ENCODE peak calls at places on chromosomes 7 and 10, in seven cellular contexts. N is GM13977, J is mammary epithelial cell, B is mucosa of descending colon, S is fibroblast of lung, Z is HFFc6, O is D721Med. U is an unnamed sample.

GRCh38 chr7:158111906-158112570 is 475.6 kb downstream of the PTPRN2 start:
- DNase-seq in N (no peak), J (no peak), B (no peak), S (no peak), Z (no peak), O (no peak), U (no peak)

GRCh38 chr7:28988818-28989595 is 30.9 kb upstream of the TRIL start:
- DNase-seq in N (no peak), J (peak), B (peak), S (peak), Z (peak), O (no peak), U (no peak)

GRCh38 chr10:34504534-34504933 is 310.6 kb downstream of the PARD3 start:
- DNase-seq in N (no peak), J (peak), B (no peak), S (peak), Z (peak), O (no peak), U (peak)

GRCh38 chr10:86007171-86007570 is 359.4 kb downstream of the GRID1 start:
- DNase-seq in N (no peak), J (no peak), B (no peak), S (no peak), Z (no peak), O (no peak), U (no peak)

GRCh38 chr10:103690281-103690680 is 165.1 kb downstream of the SH3PXD2A start:
- DNase-seq in N (no peak), J (no peak), B (no peak), S (no peak), Z (no peak), O (no peak), U (no peak)

GRCh38 chr10:49667991-49668390 is 11.5 kb upstream of the C10orf53 start:
- DNase-seq in N (no peak), J (peak), B (no peak), S (no peak), Z (no peak), O (no peak), U (no peak)

GRCh38 chr10:88032566-88032965 is 169.1 kb downstream of the PTEN start:
- DNase-seq in N (no peak), J (peak), B (no peak), S (peak), Z (peak), O (no peak), U (no peak)

GRCh38 chr7:156203923-156204322 is 391.7 kb upstream of the SHH start:
- DNase-seq in N (no peak), J (no peak), B (no peak), S (no peak), Z (no peak), O (no peak), U (no peak)

GRCh38 chr7:509426-509825 is 10.2 kb downstream of the PDGFA start:
- DNase-seq in N (no peak), J (no peak), B (peak), S (no peak), Z (no peak), O (no peak), U (no peak)

GRCh38 chr10:25531662-25532061 is 356.9 kb downstream of the GPR158 start:
- DNase-seq in N (no peak), J (no peak), B (no peak), S (no peak), Z (no peak), O (no peak), U (no peak)

GRCh38 chr10:74927701-74928100 is 101.3 kb downstream of the KAT6B start:
- DNase-seq in N (no peak), J (peak), B (no peak), S (no peak), Z (no peak), O (no peak), U (no peak)

GRCh38 chr10:11178606-11179221 is 161.0 kb downstream of the CELF2 start:
- DNase-seq in N (peak), J (no peak), B (peak), S (peak), Z (peak), O (no peak), U (no peak)

GRCh38 chr7:95045236-95045923 is 138.0 kb downstream of the PPP1R9A start:
- DNase-seq in N (no peak), J (peak), B (no peak), S (peak), Z (peak), O (no peak), U (peak)

GRCh38 chr7:132191418-132191817 is 384.9 kb downstream of the PLXNA4 start:
- DNase-seq in N (no peak), J (no peak), B (no peak), S (no peak), Z (no peak), O (no peak), U (no peak)

GRCh38 chr10:54091237-54091636 is 709.8 kb downstream of the PCDH15 start:
- DNase-seq in N (no peak), J (no peak), B (no peak), S (no peak), Z (no peak), O (no peak), U (no peak)

GRCh38 chr7:37977243-37977642 is 56.8 kb downstream of the EPDR1 start:
- DNase-seq in N (no peak), J (peak), B (no peak), S (no peak), Z (no peak), O (no peak), U (peak)

GRCh38 chr7:32846630-32847225 is 44.8 kb downstream of the KBTBD2 start:
- DNase-seq in N (peak), J (peak), B (peak), S (peak), Z (peak), O (peak), U (peak)

GRCh38 chr10:61000769-61001730 is 57.1 kb upstream of the RHOBTB1 start:
- DNase-seq in N (peak), J (peak), B (peak), S (peak), Z (no peak), O (peak), U (peak)

GRCh38 chr10:24249829-24250415 is 41.0 kb downstream of the KIAA1217 start:
- DNase-seq in N (no peak), J (peak), B (no peak), S (no peak), Z (no peak), O (no peak), U (no peak)

GRCh38 chr10:103884681-103885139 is 29.3 kb upstream of the SH3PXD2A start:
- DNase-seq in N (peak), J (peak), B (no peak), S (peak), Z (peak), O (peak), U (peak)

GRCh38 chr10:61682323-61682722 is 19.6 kb downstream of the CABCOCO1 start:
- DNase-seq in N (no peak), J (no peak), B (no peak), S (no peak), Z (no peak), O (no peak), U (no peak)

GRCh38 chr7:26420600-26420999 is 128.9 kb downstream of the SNX10 start:
- DNase-seq in N (no peak), J (no peak), B (no peak), S (no peak), Z (no peak), O (no peak), U (no peak)

GRCh38 chr10:49138361-49138891 is 4.6 kb upstream of the FAM170B start:
- DNase-seq in N (no peak), J (no peak), B (peak), S (peak), Z (peak), O (no peak), U (no peak)

GRCh38 chr7:8232999-8233847 is 28.7 kb downstream of the ICA1 start:
- DNase-seq in N (no peak), J (peak), B (no peak), S (no peak), Z (no peak), O (no peak), U (no peak)

GRCh38 chr10:68167271-68167670 is 58.0 kb downstream of the MYPN start:
- DNase-seq in N (no peak), J (peak), B (no peak), S (no peak), Z (no peak), O (no peak), U (no peak)

GRCh38 chr7:102953421-102953820 is 40.6 kb downstream of the LRRC17 start:
- DNase-seq in N (no peak), J (no peak), B (no peak), S (no peak), Z (no peak), O (no peak), U (no peak)

GRCh38 chr10:110706690-110707098 is 62.6 kb downstream of the RBM20 start:
- DNase-seq in N (no peak), J (peak), B (no peak), S (peak), Z (peak), O (no peak), U (no peak)

GRCh38 chr10:117946525-117947070 is 100.1 kb downstream of the RAB11FIP2 start:
- DNase-seq in N (no peak), J (peak), B (no peak), S (no peak), Z (no peak), O (no peak), U (no peak)

GRCh38 chr7:16926283-16926682 is 44.5 kb upstream of the AGR3 start:
- DNase-seq in N (no peak), J (peak), B (no peak), S (peak), Z (peak), O (no peak), U (peak)

GRCh38 chr7:34096135-34096775 is 190.9 kb downstream of the BMPER start:
- DNase-seq in N (no peak), J (peak), B (peak), S (peak), Z (peak), O (no peak), U (no peak)

GRCh38 chr10:59684006-59684405 is 25.6 kb downstream of the SLC16A9 start:
- DNase-seq in N (no peak), J (no peak), B (no peak), S (no peak), Z (no peak), O (no peak), U (no peak)

GRCh38 chr10:119370972-119371703 is 163.8 kb downstream of the GRK5 start:
- DNase-seq in N (no peak), J (peak), B (peak), S (peak), Z (peak), O (no peak), U (no peak)

GRCh38 chr10:95346715-95347401 is 56.1 kb upstream of the PDLIM1 start:
- DNase-seq in N (no peak), J (no peak), B (no peak), S (no peak), Z (no peak), O (no peak), U (peak)

DNA sequence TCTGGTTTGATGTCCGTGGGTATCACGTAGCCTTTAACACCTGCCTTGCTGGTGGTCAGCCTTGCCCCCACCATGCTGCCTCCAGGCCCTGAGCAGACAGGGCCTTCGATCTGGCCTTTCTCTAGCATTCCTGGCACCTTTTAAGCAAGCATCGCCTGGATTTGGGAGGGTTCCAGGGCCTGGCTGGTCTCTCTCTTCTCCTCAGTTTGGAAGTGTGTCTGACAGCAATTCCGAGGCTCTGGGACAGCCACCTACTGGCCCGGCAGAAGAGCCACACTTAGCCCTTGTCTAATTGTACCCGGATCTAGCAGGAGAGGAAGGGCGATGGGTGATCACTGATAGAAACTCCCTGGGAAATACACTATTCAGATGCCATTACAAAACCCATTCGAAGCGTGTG is 441.3 kb upstream of the MKI67 start:
- DNase-seq in N (no peak), J (no peak), B (no peak), S (no peak), Z (no peak), O (no peak), U (no peak)
- TF ChIP-seq CTCF in N (no peak), J (no peak), B (no peak), S (no peak), Z (no peak), O (no peak), U (no peak)

GRCh38 chr10:72177454-72177853 is 38.4 kb upstream of the ANAPC16 start:
- DNase-seq in N (no peak), J (no peak), B (no peak), S (no peak), Z (no peak), O (no peak), U (no peak)
- TF ChIP-seq CTCF in N (no peak), J (no peak), B (no peak), S (no peak), Z (no peak), O (no peak), U (no peak)

GRCh38 chr10:77637474-77637985 is at the start of gene KCNMA1:
- DNase-seq in N (peak), J (peak), B (no peak), S (peak), Z (peak), O (peak), U (peak)
- TF ChIP-seq CTCF in N (no peak), J (no peak), B (no peak), S (no peak), Z (no peak), O (no peak), U (no peak)

GRCh38 chr7:116293139-116293538 is 82.8 kb downstream of the TES start:
- DNase-seq in N (no peak), J (no peak), B (no peak), S (no peak), Z (no peak), O (no peak), U (no peak)
- TF ChIP-seq CTCF in N (no peak), J (peak), B (no peak), S (no peak), Z (peak), O (no peak), U (no peak)

GRCh38 chr7:99627513-99627912 is 10.8 kb downstream of the ZSCAN25 start:
- DNase-seq in N (no peak), J (no peak), B (no peak), S (no peak), Z (no peak), O (no peak), U (no peak)

GRCh38 chr7:99628471-99629465 is 12.0 kb downstream of the ZSCAN25 start:
- DNase-seq in N (no peak), J (no peak), B (no peak), S (no peak), Z (no peak), O (no peak), U (no peak)

GRCh38 chr7:99626661-99627060 is 9.9 kb downstream of the ZSCAN25 start:
- DNase-seq in N (no peak), J (no peak), B (no peak), S (no peak), Z (no peak), O (no peak), U (no peak)

GRCh38 chr7:99629643-99630042 is 12.9 kb downstream of the ZSCAN25 start:
- DNase-seq in N (no peak), J (no peak), B (no peak), S (no peak), Z (no peak), O (no peak), U (no peak)

DNA sequence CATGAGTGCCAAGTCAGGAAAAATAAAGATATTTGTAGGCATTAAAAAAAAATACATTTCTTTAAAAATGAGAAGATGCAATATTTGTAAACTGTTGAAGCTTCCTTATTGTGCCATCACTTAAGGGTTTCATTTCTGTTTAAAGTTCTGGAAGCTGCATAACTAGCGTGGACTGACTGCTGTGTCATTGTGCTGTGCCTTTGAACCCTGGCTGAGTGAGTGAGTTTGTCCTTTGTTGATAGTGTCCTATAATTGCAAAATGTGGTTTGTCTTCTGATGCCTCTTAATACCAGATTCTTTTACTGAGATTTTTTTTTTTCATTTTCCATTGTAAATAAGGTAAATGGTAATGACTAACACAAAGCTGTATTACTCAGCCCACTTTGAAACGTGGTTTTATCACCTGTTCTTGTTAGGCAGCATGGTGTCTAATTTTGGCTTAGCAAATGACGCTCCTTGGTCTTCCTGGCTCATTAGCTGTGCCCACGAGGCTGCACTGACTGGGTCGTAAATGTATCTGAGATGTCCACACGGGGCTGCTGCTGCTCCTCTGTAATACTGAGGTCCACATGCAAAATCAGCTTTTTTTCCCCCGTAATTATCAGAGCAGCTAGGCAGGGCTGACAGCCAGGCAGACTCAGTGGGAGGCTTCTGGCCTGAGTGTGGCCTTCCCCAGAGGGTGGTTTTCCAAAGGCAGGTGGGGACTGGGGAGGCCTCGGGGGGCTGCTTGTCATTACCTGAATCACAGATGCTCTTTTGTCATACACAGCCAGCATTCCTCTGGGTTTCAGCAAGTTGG is 14.8 kb downstream of the ZSCAN25 start:
- DNase-seq in N (no peak), J (peak), B (no peak), S (peak), Z (no peak), O (no peak), U (peak)
- TF ChIP-seq CTCF in N (peak), J (peak), B (no peak), S (peak), Z (peak), O (no peak), U (no peak)

GRCh38 chr10:77029684-77030407 is 607.8 kb downstream of the KCNMA1 start:
- DNase-seq in N (no peak), J (no peak), B (no peak), S (peak), Z (no peak), O (no peak), U (no peak)

GRCh38 chr10:77027576-77027975 is 610.0 kb downstream of the KCNMA1 start:
- DNase-seq in N (no peak), J (no peak), B (no peak), S (no peak), Z (no peak), O (no peak), U (no peak)

GRCh38 chr10:77030915-77031425 is 606.6 kb downstream of the KCNMA1 start:
- DNase-seq in N (no peak), J (no peak), B (no peak), S (no peak), Z (no peak), O (no peak), U (no peak)

GRCh38 chr10:77031531-77031930 is 606.1 kb downstream of the KCNMA1 start:
- DNase-seq in N (no peak), J (no peak), B (no peak), S (no peak), Z (no peak), O (no peak), U (no peak)

GRCh38 chr10:77030408-77030717 is 607.2 kb downstream of the KCNMA1 start:
- DNase-seq in N (no peak), J (no peak), B (no peak), S (no peak), Z (no peak), O (no peak), U (no peak)
- TF ChIP-seq CTCF in N (no peak), J (no peak), B (no peak), S (no peak), Z (no peak), O (no peak), U (no peak)